ENCODE peak calls at places on chromosome 2, in four cellular contexts. L is Caco-2; W is naive thymus-derived CD4-positive, alpha-beta T cell; O is aorta. Q is an unnamed sample. For H3K4me1 and H3K9me3, the result is how much of the 10 kb centered on the place peaks cover.

GRCh38 chr2:14324308-14324707 is 308.2 kb upstream of the LRATD1 start:
- DNase-seq in L (no peak), W (no peak), O (no peak), Q (no peak)

GRCh38 chr2:42937171-42937875 is 144.9 kb upstream of the HAAO start:
- DNase-seq in L (no peak), W (no peak), O (peak), Q (no peak)

GRCh38 chr2:102427249-102427648 is 4.3 kb downstream of the IL18RAP start:
- DNase-seq in L (no peak), W (no peak), O (no peak), Q (no peak)

GRCh38 chr2:219537657-219538487 is 5.7 kb downstream of the CHPF start:
- DNase-seq in L (no peak), W (no peak), O (no peak), Q (no peak)

GRCh38 chr2:215332876-215333600 is 21.2 kb downstream of the ATIC start:
- DNase-seq in L (peak), W (no peak), O (no peak), Q (no peak)

GRCh38 chr2:49943944-49944803 is 789.9 kb upstream of the FSHR start:
- DNase-seq in L (no peak), W (no peak), O (no peak), Q (no peak)

GRCh38 chr2:56009758-56010534 is 86.4 kb upstream of the EFEMP1 start:
- DNase-seq in L (no peak), W (no peak), O (no peak), Q (no peak)

GRCh38 chr2:96138146-96139145 is at the start of gene ASTL:
- DNase-seq in L (peak), W (peak), O (no peak), Q (peak)

GRCh38 chr2:71784734-71785549 is 331.6 kb downstream of the DYSF start:
- DNase-seq in L (no peak), W (no peak), O (no peak), Q (no peak)

GRCh38 chr2:96918754-96919550 is 49.1 kb upstream of the SEMA4C start:
- DNase-seq in L (peak), W (no peak), O (no peak), Q (no peak)

GRCh38 chr2:51120754-51121280 is 88.9 kb upstream of the NRXN1 start:
- DNase-seq in L (no peak), W (no peak), O (no peak), Q (no peak)

GRCh38 chr2:98037666-98038339 is 42.1 kb upstream of the TMEM131 start:
- DNase-seq in L (no peak), W (no peak), O (no peak), Q (no peak)

GRCh38 chr2:79620679-79621078 is 107.8 kb downstream of the CTNNA2 start:
- DNase-seq in L (no peak), W (no peak), O (no peak), Q (no peak)

GRCh38 chr2:31365348-31365747 is 49.2 kb downstream of the XDH start:
- DNase-seq in L (no peak), W (no peak), O (no peak), Q (no peak)

GRCh38 chr2:121576263-121576662 is 45.6 kb downstream of the RNU4ATAC start:
- DNase-seq in L (no peak), W (no peak), O (no peak), Q (no peak)

GRCh38 chr2:126645211-126645618 is 10.7 kb upstream of the GYPC start:
- DNase-seq in L (no peak), W (no peak), O (no peak), Q (no peak)

GRCh38 chr2:73451263-73451972 is 65.8 kb downstream of the ALMS1 start:
- DNase-seq in L (no peak), W (no peak), O (no peak), Q (no peak)

GRCh38 chr2:25341031-25341727 is 546 bp downstream of the DNMT3A start:
- DNase-seq in L (no peak), W (no peak), O (peak), Q (peak)

GRCh38 chr2:128307595-128307994 is 11.1 kb downstream of the HS6ST1 start:
- DNase-seq in L (no peak), W (no peak), O (peak), Q (no peak)

GRCh38 chr2:200373973-200374416 is 67.5 kb downstream of the SPATS2L start:
- DNase-seq in L (no peak), W (peak), O (no peak), Q (no peak)

GRCh38 chr2:128369626-128370467 is 51.2 kb upstream of the HS6ST1 start:
- DNase-seq in L (peak), W (no peak), O (peak), Q (no peak)

GRCh38 chr2:233441161-233442027 is 87.1 kb downstream of the DGKD start:
- DNase-seq in L (no peak), W (no peak), O (peak), Q (no peak)

GRCh38 chr2:216315817-216316603 is 56.3 kb downstream of the MARCHF4 start:
- DNase-seq in L (no peak), W (no peak), O (no peak), Q (no peak)

GRCh38 chr2:70069049-70069448 is 18.2 kb upstream of the PCBP1 start:
- DNase-seq in L (peak), W (peak), O (no peak), Q (no peak)

GRCh38 chr2:20314562-20315521 is 35.8 kb downstream of the PUM2 start:
- DNase-seq in L (no peak), W (no peak), O (no peak), Q (no peak)

GRCh38 chr2:3445891-3446290 is 66.4 kb downstream of the TRAPPC12 start:
- DNase-seq in L (no peak), W (no peak), O (no peak), Q (no peak)

GRCh38 chr2:84953535-84953934 is 17.4 kb upstream of the KCMF1 start:
- DNase-seq in L (no peak), W (no peak), O (no peak), Q (no peak)

GRCh38 chr2:158505448-158505934 is 48.7 kb downstream of the PKP4 start:
- DNase-seq in L (no peak), W (no peak), O (no peak), Q (no peak)

GRCh38 chr2:207330912-207331311 is 165.2 kb upstream of the KLF7 start:
- DNase-seq in L (no peak), W (no peak), O (no peak), Q (no peak)

GRCh38 chr2:173982918-173983317 is 17.7 kb upstream of the SP3 start:
- DNase-seq in L (no peak), W (no peak), O (no peak), Q (no peak)

GRCh38 chr2:66733361-66733760 is 298.4 kb downstream of the MEIS1 start:
- DNase-seq in L (no peak), W (no peak), O (no peak), Q (no peak)

GRCh38 chr2:15112216-15112615 is 448.9 kb downstream of the NBAS start:
- DNase-seq in L (no peak), W (no peak), O (no peak), Q (no peak)

GRCh38 chr2:164737612-164738081 is 104.0 kb downstream of the COBLL1 start:
- DNase-seq in L (peak), W (no peak), O (no peak), Q (peak)

GRCh38 chr2:161994766-161995165 is 79.2 kb downstream of the DPP4 start:
- DNase-seq in L (no peak), W (no peak), O (no peak), Q (no peak)
- H3K4me1 ChIP-seq in L (under half), W (under half), O (under half), Q (under half)

GRCh38 chr2:209371407-209371806 is 52.4 kb upstream of the MAP2 start:
- DNase-seq in L (no peak), W (no peak), O (no peak), Q (no peak)
- H3K9me3 ChIP-seq in L (under half), W (under half), O (under half), Q (under half)

DNA sequence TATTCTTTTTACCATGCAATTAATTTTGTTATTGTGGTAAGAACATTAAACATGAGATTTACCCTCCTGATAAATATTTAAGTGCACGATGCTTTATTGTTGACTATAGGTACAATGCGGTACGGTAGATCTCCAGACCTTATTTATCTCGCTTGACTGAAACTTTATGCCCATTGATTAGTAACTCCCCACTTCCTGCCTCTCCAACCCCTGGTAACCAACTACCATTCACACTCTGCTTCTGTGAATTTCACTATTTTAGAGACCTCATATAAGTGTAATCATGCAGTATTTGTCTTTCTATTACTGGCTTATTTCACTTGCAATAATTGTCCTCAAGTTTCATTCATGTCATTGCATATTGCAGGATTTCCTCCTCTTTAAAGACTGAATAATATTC is 195.7 kb upstream of the ID2 start:
- DNase-seq in L (no peak), W (no peak), O (no peak), Q (no peak)
- H3K4me1 ChIP-seq in L (under half), W (half or more), O (under half), Q (under half)

GRCh38 chr2:213042262-213042661 is 109.2 kb downstream of the IKZF2 start:
- DNase-seq in L (no peak), W (no peak), O (no peak), Q (no peak)

GRCh38 chr2:213034578-213034977 is 116.8 kb downstream of the IKZF2 start:
- DNase-seq in L (no peak), W (no peak), O (no peak), Q (no peak)

DNA sequence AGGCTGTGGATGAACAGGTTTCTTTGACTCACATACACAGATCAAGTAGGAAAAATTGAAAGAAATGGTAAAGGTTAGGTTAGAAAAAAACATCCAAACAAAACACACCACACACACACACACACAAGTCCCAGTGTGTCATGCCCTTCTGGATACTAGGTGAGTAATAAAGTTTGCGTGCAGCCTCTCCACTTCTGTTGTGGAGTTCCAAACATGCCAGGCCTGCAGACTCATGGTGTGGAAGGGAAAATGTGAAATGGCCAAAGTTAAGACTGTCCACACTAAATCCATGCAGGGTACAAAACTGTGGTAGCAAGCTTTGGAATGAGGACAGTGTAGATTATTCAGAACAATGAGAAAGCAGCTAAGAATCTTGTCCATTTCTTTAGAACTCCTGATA is 114.6 kb downstream of the IKZF2 start:
- DNase-seq in L (no peak), W (no peak), O (no peak), Q (no peak)
- H3K9me3 ChIP-seq in L (under half), W (under half), O (under half), Q (under half)